ENCODE peak calls at places on chromosomes 12 and 14, in five cellular contexts. Y is stomach, E is HepG2, W is spleen, V is GM23338. T is an unnamed sample.
A peak's percentile ranks its signal among the peaks of the same experiment; 100 is the strongest.

GRCh38 chr12:89411846-89412245 is 59.5 kb upstream of the DUSP6 start:
- DNase-seq in E (no peak), V (no peak), Y (no peak), W (no peak), T (no peak)

GRCh38 chr12:52235001-52235760 is 2.1 kb downstream of the KRT7 start:
- DNase-seq in Y (no peak), V (no peak), E (no peak), W (peak; percentile 68), T (no peak)

GRCh38 chr14:67934087-67934486 is 114.5 kb downstream of the RAD51B start:
- DNase-seq in E (peak; percentile 62), Y (no peak), V (peak; percentile 98), W (no peak), T (no peak)

GRCh38 chr12:3677609-3678008 is 75.3 kb downstream of the CRACR2A start:
- DNase-seq in V (no peak), E (no peak), Y (no peak), W (no peak), T (peak; percentile 58)

GRCh38 chr14:68897559-68898160 is 81.4 kb downstream of the ACTN1 start:
- DNase-seq in E (no peak), Y (no peak), W (no peak), V (no peak), T (no peak)

GRCh38 chr14:26276757-26277156 is 321.1 kb downstream of the NOVA1 start:
- DNase-seq in W (no peak), V (peak; percentile 80), Y (no peak), E (no peak), T (no peak)

GRCh38 chr12:68367136-68367535 is 35.0 kb upstream of the MDM1 start:
- DNase-seq in W (no peak), V (no peak), E (no peak), Y (no peak), T (no peak)

GRCh38 chr12:39235990-39236767 is 206.7 kb downstream of the KIF21A start:
- DNase-seq in E (no peak), Y (no peak), V (no peak), W (no peak), T (no peak)

GRCh38 chr12:121812320-121812871 is 8.6 kb downstream of the SETD1B start:
- DNase-seq in V (peak; percentile 89), E (no peak), W (peak; percentile 90), Y (peak; percentile 87), T (no peak)

GRCh38 chr12:47838286-47838931 is 18.7 kb upstream of the HDAC7 start:
- DNase-seq in Y (no peak), V (peak; percentile 78), W (no peak), E (peak; percentile 26), T (no peak)

GRCh38 chr14:69858801-69859200 is 20.4 kb upstream of the SMOC1 start:
- DNase-seq in Y (no peak), E (no peak), W (no peak), V (no peak), T (peak; percentile 43)

GRCh38 chr14:90451443-90451842 is 54.6 kb downstream of the CALM1 start:
- DNase-seq in E (no peak), V (no peak), W (no peak), Y (no peak), T (no peak)

GRCh38 chr12:57166971-57167371 is 19.6 kb upstream of the LRP1-AS start:
- DNase-seq in W (no peak), E (no peak), V (no peak), Y (no peak), T (no peak)

GRCh38 chr14:57227083-57227482 is 41.6 kb downstream of the EXOC5 start:
- DNase-seq in V (no peak), E (no peak), Y (no peak), W (no peak), T (no peak)

GRCh38 chr14:51929156-51929555 is 60.2 kb upstream of the RTRAF start:
- DNase-seq in V (no peak), E (no peak), W (no peak), Y (no peak), T (no peak)

GRCh38 chr14:70856851-70857498 is 47.7 kb upstream of the MAP3K9 start:
- DNase-seq in E (no peak), Y (no peak), W (no peak), V (no peak), T (no peak)

GRCh38 chr14:51318777-51319176 is 78.7 kb downstream of the TMX1 start:
- DNase-seq in W (no peak), V (no peak), E (no peak), Y (no peak), T (no peak)

GRCh38 chr14:100823488-100823887 is 2.4 kb upstream of the MEG3 start:
- DNase-seq in Y (no peak), V (no peak), W (no peak), E (no peak), T (no peak)

GRCh38 chr12:104643921-104644669 is 187.3 kb downstream of the CHST11 start:
- DNase-seq in E (no peak), W (peak; percentile 84), V (no peak), Y (peak; percentile 68), T (no peak)

GRCh38 chr14:77598366-77599050 is 17.9 kb downstream of the SPTLC2 start:
- DNase-seq in Y (no peak), W (no peak), E (no peak), V (no peak), T (no peak)

GRCh38 chr12:105423921-105424320 is 93.4 kb downstream of the C12orf75 start:
- DNase-seq in V (no peak), Y (no peak), W (no peak), E (no peak), T (no peak)

GRCh38 chr12:538731-539539 is 79.2 kb downstream of the B4GALNT3 start:
- DNase-seq in Y (peak; percentile 82), E (no peak), V (no peak), W (peak; percentile 86), T (no peak)

GRCh38 chr12:95205685-95206084 is 11.6 kb downstream of the FGD6 start:
- DNase-seq in Y (no peak), W (no peak), V (peak; percentile 47), E (no peak), T (no peak)

GRCh38 chr14:56474419-56475022 is 105.1 kb upstream of the TMEM260 start:
- DNase-seq in W (no peak), E (peak; percentile 16), V (peak; percentile 75), Y (no peak), T (no peak)

GRCh38 chr12:3177778-3178435 is 100.7 kb downstream of the TSPAN9 start:
- DNase-seq in V (no peak), W (no peak), E (no peak), Y (no peak), T (no peak)

GRCh38 chr14:94394594-94395305 is 6.3 kb upstream of the SERPINA1 start:
- DNase-seq in E (peak; percentile 74), Y (no peak), V (no peak), W (peak; percentile 83), T (no peak)

GRCh38 chr14:88584451-88584850 is 21.6 kb downstream of the ZC3H14 start:
- DNase-seq in Y (no peak), E (no peak), V (no peak), W (no peak), T (no peak)

GRCh38 chr12:129208566-129208965 is 355.3 kb downstream of the GLT1D1 start:
- DNase-seq in E (no peak), W (no peak), Y (no peak), V (no peak), T (peak; percentile 52)

GRCh38 chr12:131861261-131862083 is 33.0 kb upstream of the ULK1 start:
- DNase-seq in V (no peak), Y (no peak), E (no peak), W (no peak), T (no peak)

GRCh38 chr14:53260928-53261327 is 107.8 kb upstream of the DDHD1 start:
- DNase-seq in W (no peak), E (no peak), V (no peak), Y (no peak), T (no peak)

GRCh38 chr12:29223936-29224921 is 75.2 kb downstream of the FAR2 start:
- DNase-seq in Y (no peak), V (no peak), E (no peak), W (no peak), T (no peak)

GRCh38 chr14:81784084-81784483 is 250.4 kb upstream of the SEL1L start:
- DNase-seq in Y (no peak), V (no peak), E (no peak), W (no peak), T (no peak)

GRCh38 chr12:14216405-14217294 is 148.8 kb upstream of the ATF7IP start:
- DNase-seq in E (no peak), V (no peak), W (no peak), Y (no peak), T (peak; percentile 70)

GRCh38 chr12:94127239-94128131 is 20.9 kb upstream of the PLXNC1 start:
- DNase-seq in V (no peak), W (no peak), E (no peak), Y (no peak), T (no peak)
- H3K27me3 ChIP-seq in V (no peaks in the 10 kb centered on the region), W (no peaks in the 10 kb centered on the region), E (no peaks in the 10 kb centered on the region), Y (peaks cover 22% of the 10 kb centered on the region), T (no peaks in the 10 kb centered on the region)

DNA sequence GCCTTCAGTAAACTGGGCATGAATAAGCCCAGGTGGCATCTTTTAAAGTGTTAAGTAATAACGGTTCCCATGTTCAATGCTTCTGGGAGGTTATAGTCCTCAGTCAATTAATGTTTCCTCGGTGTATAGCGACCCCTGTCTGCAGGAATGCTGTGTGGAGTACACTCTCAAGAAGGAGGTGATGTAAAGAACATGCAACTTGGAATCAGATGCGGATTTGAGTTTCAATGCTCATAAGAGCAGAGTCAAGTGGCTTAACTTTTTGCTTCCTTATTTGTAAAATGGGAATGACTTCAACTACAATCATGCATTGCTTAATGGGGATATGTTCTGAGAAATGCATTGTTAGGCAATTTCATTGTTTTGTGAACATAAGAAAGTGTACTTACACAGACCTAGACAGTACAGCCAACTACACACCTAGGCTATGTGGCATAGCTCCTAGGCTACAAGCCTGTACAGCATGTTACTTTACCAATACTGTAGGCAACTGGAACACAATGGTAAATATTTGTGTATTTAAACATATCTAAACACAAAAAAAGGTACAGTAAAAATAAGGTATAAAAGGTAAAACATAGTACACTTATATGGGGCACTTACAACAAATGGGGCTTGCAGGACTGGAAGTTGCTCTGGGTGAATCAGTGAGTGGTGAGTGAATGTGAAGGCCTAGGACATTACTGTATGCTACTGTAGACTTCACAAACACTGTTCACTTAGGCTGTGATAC is 6.7 kb upstream of the MRPS35 start:
- DNase-seq in W (no peak), Y (peak; percentile 84), E (peak; percentile 75), V (peak; percentile 93), T (no peak)
- TF ChIP-seq POLR2AphosphoS5 in W (no peak), Y (peak; percentile 82), E (no peak), V (no peak), T (no peak)

GRCh38 chr14:61536661-61537566 is 158.4 kb upstream of the HIF1A start:
- DNase-seq in Y (no peak), V (no peak), E (peak; percentile 96), W (no peak), T (no peak)

GRCh38 chr14:61540931-61541330 is 154.4 kb upstream of the HIF1A start:
- DNase-seq in W (no peak), Y (no peak), E (no peak), V (no peak), T (no peak)

GRCh38 chr14:61537567-61538463 is 157.5 kb upstream of the HIF1A start:
- DNase-seq in V (peak; percentile 72), W (no peak), E (peak; percentile 97), Y (peak; percentile 85), T (no peak)

GRCh38 chr14:61539631-61540030 is 155.7 kb upstream of the HIF1A start:
- DNase-seq in E (no peak), Y (no peak), W (no peak), V (no peak), T (no peak)

GRCh38 chr14:61538464-61539022 is 156.8 kb upstream of the HIF1A start:
- DNase-seq in E (no peak), Y (no peak), W (no peak), V (no peak), T (no peak)
- H3K4me1 ChIP-seq in E (peaks cover 70% of the 10 kb centered on the region), Y (peaks cover 46% of the 10 kb centered on the region), W (peaks cover 31% of the 10 kb centered on the region), V (peaks cover 18% of the 10 kb centered on the region), T (peaks cover 37% of the 10 kb centered on the region)

GRCh38 chr14:104316723-104317499 is 178.5 kb downstream of the KIF26A start:
- DNase-seq in Y (peak; percentile 9), V (no peak), E (no peak), W (peak; percentile 52), T (no peak)
- H3K27me3 ChIP-seq in Y (peaks cover 34% of the 10 kb centered on the region), V (no peaks in the 10 kb centered on the region), E (peaks cover 10% of the 10 kb centered on the region), W (peaks cover 11% of the 10 kb centered on the region), T (no peaks in the 10 kb centered on the region)

T was measured in vagina.